ENCODE peak calls at places on chromosomes 11 and 22, in seven cellular contexts. R is thoracic aorta; P is cardiac muscle cell; K is right cardiac atrium; N is ovary; W is CD4-positive, alpha-beta memory T cell; A is lower lobe of right lung. C is an unnamed sample.

GRCh38 chr11:78796956-78797355 is 222.3 kb upstream of the NARS2 start:
- DNase-seq in A (no peak), K (no peak), R (no peak), W (no peak), P (peak; percentile 52), N (no peak), C (peak; percentile 72)

GRCh38 chr11:16126361-16126760 is 230.0 kb downstream of the SOX6 start:
- DNase-seq in R (no peak), A (no peak), K (no peak), N (no peak), P (peak; percentile 56), W (no peak), C (no peak)

GRCh38 chr11:124240621-124241397 is at the start of gene OR8G1:
- DNase-seq in P (no peak), W (no peak), N (no peak), K (no peak), R (no peak), A (no peak), C (no peak)

GRCh38 chr11:77589521-77590193 is at the start of gene AQP11:
- DNase-seq in N (peak; percentile 90), W (peak; percentile 25), A (peak; percentile 90), K (peak; percentile 95), R (peak; percentile 41), P (peak; percentile 89), C (peak; percentile 95)

GRCh38 chr11:118258410-118258809 is 5.7 kb downstream of the MPZL2 start:
- DNase-seq in P (no peak), R (no peak), W (no peak), A (no peak), K (no peak), N (no peak), C (no peak)

GRCh38 chr11:96267490-96268010 is 75.4 kb downstream of the MAML2 start:
- DNase-seq in A (no peak), P (no peak), W (peak; percentile 49), K (no peak), N (no peak), R (no peak), C (no peak)

GRCh38 chr11:117439256-117439655 is 111.6 kb downstream of the CEP164 start:
- DNase-seq in P (no peak), W (no peak), K (no peak), R (no peak), N (no peak), A (no peak), C (no peak)

GRCh38 chr22:31973739-31974138 is 29.4 kb downstream of the YWHAH start:
- DNase-seq in W (no peak), K (peak; percentile 72), A (no peak), R (no peak), P (no peak), N (no peak), C (no peak)

GRCh38 chr11:130178441-130178971 is 18.9 kb downstream of the ST14 start:
- DNase-seq in A (no peak), R (no peak), K (no peak), N (no peak), W (no peak), P (no peak), C (no peak)

GRCh38 chr11:315051-315481 is 1.2 kb downstream of the IFITM1 start:
- DNase-seq in N (no peak), R (no peak), A (no peak), P (no peak), W (no peak), K (peak; percentile 54), C (no peak)

GRCh38 chr11:132535830-132536229 is 996.5 kb downstream of the OPCML start:
- DNase-seq in R (no peak), W (no peak), A (no peak), N (no peak), K (no peak), P (no peak), C (no peak)

GRCh38 chr11:57649826-57650738 is at the start of gene YPEL4:
- DNase-seq in P (peak; percentile 87), R (no peak), W (peak; percentile 75), N (peak; percentile 70), A (peak; percentile 57), K (peak; percentile 77), C (no peak)

GRCh38 chr11:69094111-69094914 is 45.6 kb downstream of the TPCN2 start:
- DNase-seq in P (no peak), N (no peak), W (no peak), K (peak; percentile 52), A (peak; percentile 44), R (no peak), C (no peak)

GRCh38 chr11:46003647-46004046 is 81.2 kb downstream of the LARGE2 start:
- DNase-seq in A (no peak), N (no peak), P (peak; percentile 74), K (no peak), R (no peak), W (no peak), C (no peak)

GRCh38 chr22:21450320-21450831 is 16.8 kb upstream of the TMEM191C start:
- DNase-seq in P (no peak), N (peak; percentile 5), W (no peak), A (peak; percentile 44), R (no peak), K (peak; percentile 18), C (peak; percentile 54)

GRCh38 chr11:11793073-11793472 is 48.7 kb upstream of the USP47 start:
- DNase-seq in R (no peak), P (no peak), W (no peak), A (no peak), N (no peak), K (no peak), C (no peak)

GRCh38 chr11:46238078-46238966 is 39.1 kb upstream of the CREB3L1 start:
- DNase-seq in N (peak; percentile 86), A (peak; percentile 82), P (peak; percentile 86), W (peak; percentile 54), K (peak; percentile 92), R (no peak), C (peak; percentile 58)

GRCh38 chr11:107042748-107043147 is 24.5 kb upstream of the GUCY1A2 start:
- DNase-seq in N (no peak), P (no peak), A (no peak), R (no peak), W (no peak), K (no peak), C (no peak)

GRCh38 chr11:11856638-11857037 is 14.9 kb downstream of the USP47 start:
- DNase-seq in W (peak; percentile 48), A (no peak), R (no peak), K (no peak), P (peak; percentile 32), N (no peak), C (no peak)

GRCh38 chr22:47215851-47216250 is 453.4 kb downstream of the TBC1D22A start:
- DNase-seq in K (no peak), P (no peak), N (no peak), R (no peak), W (no peak), A (no peak), C (no peak)

GRCh38 chr11:57900315-57900714 is 123.4 kb upstream of the OR9Q1 start:
- DNase-seq in N (no peak), A (no peak), P (no peak), K (no peak), W (no peak), R (no peak), C (no peak)

GRCh38 chr11:35267504-35267903 is 128.5 kb downstream of the CD44 start:
- DNase-seq in N (no peak), A (no peak), W (no peak), K (no peak), R (no peak), P (peak; percentile 76), C (no peak)

GRCh38 chr11:48052183-48053040 is 72.1 kb downstream of the PTPRJ start:
- DNase-seq in R (no peak), P (peak; percentile 57), N (no peak), A (peak; percentile 85), W (no peak), K (no peak), C (peak; percentile 65)
- H3K4me1 ChIP-seq in R (peaks cover 9% of the 10 kb centered on the region), P (peaks cover 14% of the 10 kb centered on the region), N (no peaks in the 10 kb centered on the region), A (peaks cover 81% of the 10 kb centered on the region), W (peaks cover 68% of the 10 kb centered on the region), K (peaks cover 4% of the 10 kb centered on the region), C (peaks cover 5% of the 10 kb centered on the region)

GRCh38 chr11:72744474-72744873 is 7.7 kb downstream of the ARAP1 start:
- DNase-seq in R (no peak), P (no peak), K (peak; percentile 64), A (no peak), N (no peak), W (no peak), C (no peak)
- H3K4me1 ChIP-seq in R (peaks cover 6% of the 10 kb centered on the region), P (peaks cover 53% of the 10 kb centered on the region), K (peaks cover 6% of the 10 kb centered on the region), A (peaks cover 92% of the 10 kb centered on the region), N (no peaks in the 10 kb centered on the region), W (peaks cover 71% of the 10 kb centered on the region), C (no peaks in the 10 kb centered on the region)

GRCh38 chr11:1838077-1838425 is 730 bp upstream of the TNNI2 start:
- DNase-seq in K (peak; percentile 60), P (no peak), W (no peak), N (no peak), R (no peak), A (peak; percentile 48), C (no peak)

GRCh38 chr11:1837171-1838076 is 1.4 kb upstream of the TNNI2 start:
- DNase-seq in W (peak; percentile 79), R (no peak), K (peak; percentile 89), N (peak; percentile 69), A (peak; percentile 74), P (peak; percentile 74), C (peak; percentile 82)

GRCh38 chr11:1834791-1835670 is at the start of gene SYT8:
- DNase-seq in P (no peak), K (peak; percentile 29), N (no peak), W (no peak), A (peak; percentile 56), R (no peak), C (peak; percentile 77)

GRCh38 chr11:1835671-1836010 is 851 bp downstream of the SYT8 start:
- DNase-seq in N (no peak), A (peak; percentile 45), K (no peak), P (no peak), R (no peak), W (no peak), C (no peak)

GRCh38 chr11:1836011-1836945 is 1.5 kb downstream of the SYT8 start:
- DNase-seq in N (no peak), W (no peak), P (no peak), A (peak; percentile 50), R (no peak), K (peak; percentile 49), C (peak; percentile 23)
- H3K4me1 ChIP-seq in N (peaks cover 1% of the 10 kb centered on the region), W (peaks cover 22% of the 10 kb centered on the region), P (peaks cover 15% of the 10 kb centered on the region), A (peaks cover 41% of the 10 kb centered on the region), R (peaks cover 8% of the 10 kb centered on the region), K (no peaks in the 10 kb centered on the region), C (peaks cover 24% of the 10 kb centered on the region)

DNA sequence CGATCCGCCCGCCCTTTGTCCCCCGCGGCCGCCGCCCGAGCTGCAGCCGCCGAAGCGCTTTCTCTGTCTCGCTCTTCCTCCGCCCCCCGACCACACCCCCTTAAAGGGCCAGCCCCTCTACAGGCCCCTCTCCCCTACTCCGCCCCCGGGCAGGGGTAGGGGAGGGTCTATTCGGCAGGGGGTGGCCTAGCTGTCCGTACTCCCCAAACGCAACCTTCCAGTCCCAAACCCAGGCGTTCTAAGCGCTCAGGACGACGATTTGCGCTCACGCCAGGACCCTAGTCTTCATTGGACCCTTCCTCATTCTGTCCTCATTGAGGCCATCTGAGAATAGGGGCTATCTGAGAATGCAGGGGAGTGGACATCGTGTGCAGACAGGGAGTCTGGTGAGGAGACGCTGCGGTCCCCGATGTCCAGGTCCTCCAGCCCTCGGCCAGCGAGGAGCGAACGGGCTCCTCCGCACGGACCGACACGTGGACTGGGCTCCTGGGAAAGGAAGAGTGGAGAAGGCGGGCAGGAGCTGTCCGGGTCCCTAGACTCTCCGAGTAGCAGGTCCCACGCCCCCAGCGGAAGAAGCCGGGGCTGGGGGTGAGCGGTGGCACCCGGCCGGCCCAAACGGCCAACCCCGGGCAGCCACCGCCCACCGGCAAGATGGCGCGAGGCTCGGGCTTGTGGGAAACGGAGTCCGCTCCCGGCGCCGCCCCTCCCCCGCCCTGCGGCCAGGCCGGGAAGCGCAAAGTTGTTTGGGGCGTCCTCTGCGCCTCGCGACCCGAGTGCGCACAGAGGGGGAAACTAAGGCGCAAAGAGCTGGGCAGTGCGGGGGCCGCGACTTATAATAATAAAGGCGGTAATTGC is at the start of gene PPP1R14B:
- DNase-seq in A (peak; percentile 92), P (peak; percentile 91), R (peak; percentile 58), K (peak; percentile 97), N (peak; percentile 84), W (peak; percentile 76), C (peak; percentile 88)
- H3K4me1 ChIP-seq in A (peaks cover 42% of the 10 kb centered on the region), P (peaks cover 5% of the 10 kb centered on the region), R (peaks cover 20% of the 10 kb centered on the region), K (peaks cover 4% of the 10 kb centered on the region), N (peaks cover 16% of the 10 kb centered on the region), W (peaks cover 55% of the 10 kb centered on the region), C (no peaks in the 10 kb centered on the region)